ENCODE peak calls at places on chromosome 5, in seven cellular contexts. Y is CD4-positive, CD25-positive, alpha-beta regulatory T cell; X is iPS DF 6.9; V is brain microvascular endothelial cell; F is right lobe of liver; D is HCT116; M is IMR-90. C is an unnamed sample.
A peak's percentile ranks its signal among the peaks of the same experiment; 100 is the strongest.

GRCh38 chr5:57662991-57663390 is 180.4 kb upstream of the ACTBL2 start:
- DNase-seq in D (no peak), F (no peak), Y (no peak), M (peak; percentile 22), V (no peak), X (no peak), C (no peak)

GRCh38 chr5:91212336-91213092 is 170.6 kb downstream of the ARRDC3 start:
- DNase-seq in F (no peak), V (peak; percentile 56), Y (no peak), D (no peak), X (no peak), M (peak; percentile 94), C (no peak)

GRCh38 chr5:178123987-178124925 is 6.6 kb upstream of the RMND5B start:
- DNase-seq in Y (no peak), F (no peak), V (no peak), D (no peak), M (no peak), X (no peak), C (peak; percentile 65)

GRCh38 chr5:10229306-10230048 is 20.2 kb downstream of the ATPSCKMT start:
- DNase-seq in Y (no peak), M (peak; percentile 91), V (peak; percentile 92), D (no peak), F (no peak), X (no peak), C (no peak)

GRCh38 chr5:15566306-15566705 is 66.3 kb downstream of the FBXL7 start:
- DNase-seq in M (no peak), D (no peak), F (no peak), X (no peak), V (no peak), Y (no peak), C (no peak)

GRCh38 chr5:115033861-115034260 is 135.8 kb downstream of the TRIM36 start:
- DNase-seq in F (no peak), V (no peak), Y (no peak), M (no peak), D (no peak), X (peak; percentile 39), C (peak; percentile 26)

GRCh38 chr5:124516567-124516966 is 229.9 kb downstream of the ZNF608 start:
- DNase-seq in Y (no peak), X (no peak), D (no peak), M (no peak), V (no peak), F (no peak), C (no peak)

GRCh38 chr5:170907758-170908157 is 45.9 kb downstream of the RANBP17 start:
- DNase-seq in F (no peak), X (no peak), M (peak; percentile 85), Y (no peak), D (peak; percentile 10), V (peak; percentile 31), C (no peak)

GRCh38 chr5:127608077-127608660 is 40.7 kb upstream of the CTXN3 start:
- DNase-seq in Y (no peak), M (no peak), X (no peak), V (no peak), D (no peak), F (no peak), C (no peak)

GRCh38 chr5:42514759-42515158 is 91.5 kb downstream of the GHR start:
- DNase-seq in Y (no peak), M (no peak), F (no peak), D (no peak), X (no peak), V (no peak), C (no peak)

GRCh38 chr5:140828402-140828737 is 610 bp downstream of the PCDHA6 start:
- DNase-seq in V (no peak), D (no peak), Y (no peak), X (no peak), M (no peak), F (no peak), C (no peak)

GRCh38 chr5:87116821-87117512 is 150.7 kb upstream of the RASA1 start:
- DNase-seq in X (no peak), D (no peak), V (peak; percentile 18), M (peak; percentile 54), Y (no peak), F (no peak), C (no peak)

GRCh38 chr5:107893642-107894041 is 222.9 kb upstream of the EFNA5 start:
- DNase-seq in D (peak; percentile 23), X (no peak), Y (no peak), V (no peak), M (peak; percentile 32), F (no peak), C (no peak)

GRCh38 chr5:76426391-76426802 is 23.3 kb downstream of the IQGAP2 start:
- DNase-seq in F (no peak), V (no peak), D (no peak), M (no peak), Y (no peak), X (peak; percentile 27), C (peak; percentile 24)

GRCh38 chr5:128538249-128539037 is 398 bp upstream of the FBN2 start:
- DNase-seq in Y (no peak), X (peak; percentile 50), M (peak; percentile 80), V (peak; percentile 78), D (no peak), F (peak; percentile 55), C (peak; percentile 75)

GRCh38 chr5:149776376-149777305 is 46.5 kb downstream of the PPARGC1B start:
- DNase-seq in F (no peak), D (no peak), Y (no peak), V (no peak), X (no peak), M (no peak), C (no peak)

GRCh38 chr5:7015586-7016256 is 302.5 kb downstream of the TENT4A start:
- DNase-seq in F (peak; percentile 21), V (no peak), M (no peak), Y (no peak), X (peak; percentile 43), D (no peak), C (peak; percentile 36)

GRCh38 chr5:157157492-157157891 is 8.6 kb downstream of the GARIN3 start:
- DNase-seq in X (no peak), V (no peak), D (no peak), F (no peak), M (no peak), Y (no peak), C (no peak)

GRCh38 chr5:149061341-149061740 is 1.5 kb downstream of the SH3TC2 start:
- DNase-seq in X (no peak), Y (no peak), M (no peak), V (no peak), F (no peak), D (no peak), C (no peak)

DNA sequence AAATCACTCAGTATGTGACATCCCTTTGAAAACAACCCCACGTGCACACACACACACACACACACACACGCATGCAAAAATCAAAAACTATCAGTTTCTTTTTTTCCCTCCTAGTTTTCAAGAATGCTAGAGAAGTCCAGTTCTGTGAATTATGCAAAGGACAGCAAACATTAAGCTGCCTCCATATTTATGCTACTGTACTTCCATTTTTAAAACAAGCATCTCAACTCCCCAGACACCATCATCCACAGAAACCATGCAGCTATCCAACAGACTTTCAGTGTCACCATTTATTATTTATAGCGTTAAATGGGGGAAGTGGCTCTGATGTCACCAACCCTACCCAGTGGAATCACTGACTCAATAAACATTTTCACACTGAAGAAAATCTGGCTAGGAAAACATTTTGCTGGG is 1.6 kb downstream of the FBXW11 start:
- DNase-seq in V (no peak), F (no peak), M (no peak), D (no peak), Y (peak; percentile 18), X (no peak), C (no peak)
- H3K4me3 ChIP-seq in V (peak overlapping the region; percentile 78), F (peak overlapping the region; percentile 83), M (peak overlapping the region; percentile 77), D (peak overlapping the region; percentile 78), Y (peak overlapping the region; percentile 89), X (peak overlapping the region; percentile 75), C (peak overlapping the region; percentile 91)

GRCh38 chr5:1708592-1709141 is 91.0 kb downstream of the MRPL36 start:
- DNase-seq in V (no peak), F (no peak), Y (no peak), D (no peak), M (no peak), X (no peak), C (peak; percentile 64)
- H3K27me3 ChIP-seq in V (peaks cover 10% of the 10 kb centered on the region), F (no peaks in the 10 kb centered on the region), Y (peaks cover 2% of the 10 kb centered on the region), D (no peaks in the 10 kb centered on the region), M (peaks cover 5% of the 10 kb centered on the region), X (no peaks in the 10 kb centered on the region), C (peaks cover 2% of the 10 kb centered on the region)

GRCh38 chr5:95519681-95520080 is 35.1 kb downstream of the SKIC3 start:
- DNase-seq in V (no peak), F (no peak), M (no peak), Y (no peak), D (no peak), X (no peak), C (no peak)

GRCh38 chr5:95524423-95524822 is 30.4 kb downstream of the SKIC3 start:
- DNase-seq in Y (no peak), F (no peak), V (no peak), M (no peak), X (no peak), D (no peak), C (no peak)

GRCh38 chr5:95519151-95519550 is 35.6 kb downstream of the SKIC3 start:
- DNase-seq in X (no peak), F (no peak), Y (no peak), V (no peak), D (no peak), M (no peak), C (no peak)

GRCh38 chr5:95518417-95518816 is 36.4 kb downstream of the SKIC3 start:
- DNase-seq in M (no peak), D (no peak), F (no peak), Y (no peak), X (no peak), V (no peak), C (no peak)

GRCh38 chr5:95520176-95520575 is 34.6 kb downstream of the SKIC3 start:
- DNase-seq in X (no peak), V (no peak), M (no peak), D (no peak), Y (no peak), F (no peak), C (no peak)
- H3K36me3 ChIP-seq in X (no peaks in the 10 kb centered on the region), V (peaks cover 50% of the 10 kb centered on the region), M (peaks cover 13% of the 10 kb centered on the region), D (peaks cover 10% of the 10 kb centered on the region), Y (peaks cover 70% of the 10 kb centered on the region), F (peaks cover 65% of the 10 kb centered on the region), C (peaks cover 7% of the 10 kb centered on the region)

GRCh38 chr5:326109-326508 is 4.6 kb downstream of the AHRR start:
- DNase-seq in X (no peak), M (no peak), Y (no peak), V (no peak), D (no peak), F (no peak), C (no peak)

GRCh38 chr5:333945-334344 is 12.4 kb downstream of the AHRR start:
- DNase-seq in V (no peak), F (no peak), X (no peak), M (no peak), D (no peak), Y (no peak), C (no peak)

GRCh38 chr5:332843-333242 is 11.3 kb downstream of the AHRR start:
- DNase-seq in D (no peak), F (no peak), V (no peak), Y (no peak), M (no peak), X (no peak), C (no peak)

GRCh38 chr5:329106-329757 is 7.7 kb downstream of the AHRR start:
- DNase-seq in Y (no peak), V (no peak), F (no peak), D (no peak), M (peak; percentile 33), X (no peak), C (no peak)

DNA sequence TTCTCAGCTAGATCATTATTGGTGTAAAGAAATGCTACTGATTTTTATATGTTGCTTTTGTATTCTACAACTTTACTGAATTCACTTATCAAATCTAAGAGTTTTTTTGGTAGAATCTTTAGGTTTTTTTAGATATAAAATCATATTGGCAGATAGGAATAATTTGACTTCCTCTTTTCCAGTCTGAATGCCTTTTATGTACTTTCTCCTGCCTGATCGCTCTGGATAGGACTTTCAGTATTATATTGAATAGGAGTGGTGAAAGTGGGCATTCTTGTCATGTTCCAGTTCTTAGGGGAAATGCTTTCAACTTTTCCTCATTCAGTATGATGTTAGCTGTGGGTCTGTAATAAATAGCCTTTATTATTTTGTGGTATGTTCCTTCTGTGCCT is 8.2 kb downstream of the AHRR start:
- DNase-seq in F (no peak), X (no peak), D (no peak), V (no peak), Y (no peak), M (no peak), C (no peak)
- H3K4me3 ChIP-seq in F (no peak overlapping the region), X (no peak overlapping the region), D (no peak overlapping the region), V (no peak overlapping the region), Y (no peak overlapping the region), M (no peak overlapping the region), C (no peak overlapping the region)